ENCODE peak calls at places on chromosomes 2 and 18, in five cellular contexts. One of them, this sample, is unnamed.

GRCh38 chr2:81260320-81260719 is 955.8 kb upstream of the LRRTM1 start:
- DNase-seq in MCF 10A: peak; percentile 17
- DNase-seq in fibroblast of the conjunctiva: no peak
- DNase-seq in endothelial cell: no peak
- DNase-seq in stimulated activated CD4-positive, alpha-beta T cell treated with anti-CD3 and anti-CD28 coated beads, Interleukin-2, amount 100 ng/mL, for 48 hours: no peak
- DNase-seq in this sample: no peak

GRCh38 chr2:177165103-177165583 is 47.5 kb upstream of the HNRNPA3 start:
- DNase-seq in MCF 10A: peak; percentile 56
- DNase-seq in endothelial cell: no peak
- DNase-seq in stimulated activated CD4-positive, alpha-beta T cell treated with anti-CD3 and anti-CD28 coated beads, Interleukin-2, amount 100 ng/mL, for 48 hours: no peak
- DNase-seq in fibroblast of the conjunctiva: no peak
- DNase-seq in this sample: peak; percentile 73

GRCh38 chr2:224412064-224412921 is 10.4 kb upstream of the FAM124B start:
- DNase-seq in endothelial cell: no peak
- DNase-seq in MCF 10A: no peak
- DNase-seq in fibroblast of the conjunctiva: peak; percentile 27
- DNase-seq in stimulated activated CD4-positive, alpha-beta T cell treated with anti-CD3 and anti-CD28 coated beads, Interleukin-2, amount 100 ng/mL, for 48 hours: no peak
- DNase-seq in this sample: no peak

GRCh38 chr2:167990062-167990461 is 257.3 kb downstream of the STK39 start:
- DNase-seq in stimulated activated CD4-positive, alpha-beta T cell treated with anti-CD3 and anti-CD28 coated beads, Interleukin-2, amount 100 ng/mL, for 48 hours: no peak
- DNase-seq in MCF 10A: no peak
- DNase-seq in endothelial cell: no peak
- DNase-seq in fibroblast of the conjunctiva: no peak
- DNase-seq in this sample: no peak

GRCh38 chr2:220707261-220707660 is 864.8 kb downstream of the EPHA4 start:
- DNase-seq in fibroblast of the conjunctiva: no peak
- DNase-seq in endothelial cell: no peak
- DNase-seq in stimulated activated CD4-positive, alpha-beta T cell treated with anti-CD3 and anti-CD28 coated beads, Interleukin-2, amount 100 ng/mL, for 48 hours: no peak
- DNase-seq in MCF 10A: no peak
- DNase-seq in this sample: no peak

GRCh38 chr2:219537657-219538487 is 5.7 kb downstream of the CHPF start:
- DNase-seq in endothelial cell: no peak
- DNase-seq in MCF 10A: no peak
- DNase-seq in fibroblast of the conjunctiva: no peak
- DNase-seq in stimulated activated CD4-positive, alpha-beta T cell treated with anti-CD3 and anti-CD28 coated beads, Interleukin-2, amount 100 ng/mL, for 48 hours: no peak
- DNase-seq in this sample: peak; percentile 52

GRCh38 chr2:98508690-98509054 is 64.0 kb downstream of the INPP4A start:
- DNase-seq in endothelial cell: no peak
- DNase-seq in MCF 10A: peak; percentile 94
- DNase-seq in stimulated activated CD4-positive, alpha-beta T cell treated with anti-CD3 and anti-CD28 coated beads, Interleukin-2, amount 100 ng/mL, for 48 hours: peak; percentile 63
- DNase-seq in fibroblast of the conjunctiva: no peak
- DNase-seq in this sample: no peak

GRCh38 chr2:162925595-162925994 is 87.0 kb upstream of the KCNH7 start:
- DNase-seq in endothelial cell: no peak
- DNase-seq in MCF 10A: no peak
- DNase-seq in stimulated activated CD4-positive, alpha-beta T cell treated with anti-CD3 and anti-CD28 coated beads, Interleukin-2, amount 100 ng/mL, for 48 hours: no peak
- DNase-seq in fibroblast of the conjunctiva: no peak
- DNase-seq in this sample: no peak

GRCh38 chr2:240388471-240389301 is 46.8 kb upstream of the GPC1 start:
- DNase-seq in stimulated activated CD4-positive, alpha-beta T cell treated with anti-CD3 and anti-CD28 coated beads, Interleukin-2, amount 100 ng/mL, for 48 hours: no peak
- DNase-seq in endothelial cell: no peak
- DNase-seq in MCF 10A: no peak
- DNase-seq in fibroblast of the conjunctiva: no peak
- DNase-seq in this sample: no peak

GRCh38 chr2:239193426-239193825 is 207.4 kb downstream of the HDAC4 start:
- DNase-seq in fibroblast of the conjunctiva: no peak
- DNase-seq in stimulated activated CD4-positive, alpha-beta T cell treated with anti-CD3 and anti-CD28 coated beads, Interleukin-2, amount 100 ng/mL, for 48 hours: no peak
- DNase-seq in MCF 10A: no peak
- DNase-seq in endothelial cell: no peak
- DNase-seq in this sample: no peak

GRCh38 chr18:58205087-58205779 is 161.2 kb downstream of the NEDD4L start:
- DNase-seq in endothelial cell: no peak
- DNase-seq in stimulated activated CD4-positive, alpha-beta T cell treated with anti-CD3 and anti-CD28 coated beads, Interleukin-2, amount 100 ng/mL, for 48 hours: no peak
- DNase-seq in fibroblast of the conjunctiva: no peak
- DNase-seq in MCF 10A: no peak
- DNase-seq in this sample: no peak

GRCh38 chr2:39583781-39584180 is 81.9 kb upstream of the TMEM178A start:
- DNase-seq in endothelial cell: no peak
- DNase-seq in fibroblast of the conjunctiva: no peak
- DNase-seq in stimulated activated CD4-positive, alpha-beta T cell treated with anti-CD3 and anti-CD28 coated beads, Interleukin-2, amount 100 ng/mL, for 48 hours: no peak
- DNase-seq in MCF 10A: no peak
- DNase-seq in this sample: no peak

GRCh38 chr2:39730685-39731302 is 48.3 kb downstream of the THUMPD2 start:
- DNase-seq in endothelial cell: peak; percentile 10
- DNase-seq in fibroblast of the conjunctiva: no peak
- DNase-seq in stimulated activated CD4-positive, alpha-beta T cell treated with anti-CD3 and anti-CD28 coated beads, Interleukin-2, amount 100 ng/mL, for 48 hours: no peak
- DNase-seq in MCF 10A: peak; percentile 53
- DNase-seq in this sample: peak; percentile 78

GRCh38 chr18:51196116-51196810 is 1.2 kb downstream of the MEX3C start:
- DNase-seq in fibroblast of the conjunctiva: no peak
- DNase-seq in MCF 10A: peak; percentile 15
- DNase-seq in stimulated activated CD4-positive, alpha-beta T cell treated with anti-CD3 and anti-CD28 coated beads, Interleukin-2, amount 100 ng/mL, for 48 hours: peak; percentile 32
- DNase-seq in endothelial cell: no peak
- DNase-seq in this sample: peak; percentile 67

GRCh38 chr2:9310390-9310789 is 103.8 kb downstream of the ASAP2 start:
- DNase-seq in fibroblast of the conjunctiva: peak; percentile 80
- DNase-seq in endothelial cell: no peak
- DNase-seq in stimulated activated CD4-positive, alpha-beta T cell treated with anti-CD3 and anti-CD28 coated beads, Interleukin-2, amount 100 ng/mL, for 48 hours: no peak
- DNase-seq in MCF 10A: peak; percentile 88
- DNase-seq in this sample: no peak

GRCh38 chr2:11220445-11220844 is 65.2 kb downstream of the SLC66A3 start:
- DNase-seq in fibroblast of the conjunctiva: no peak
- DNase-seq in stimulated activated CD4-positive, alpha-beta T cell treated with anti-CD3 and anti-CD28 coated beads, Interleukin-2, amount 100 ng/mL, for 48 hours: no peak
- DNase-seq in endothelial cell: no peak
- DNase-seq in MCF 10A: no peak
- DNase-seq in this sample: no peak

GRCh38 chr2:9944330-9944758 is 7.1 kb upstream of the GRHL1 start:
- DNase-seq in endothelial cell: no peak
- DNase-seq in stimulated activated CD4-positive, alpha-beta T cell treated with anti-CD3 and anti-CD28 coated beads, Interleukin-2, amount 100 ng/mL, for 48 hours: no peak
- DNase-seq in MCF 10A: peak; percentile 56
- DNase-seq in fibroblast of the conjunctiva: no peak
- DNase-seq in this sample: no peak

GRCh38 chr2:160006466-160006865 is 55.9 kb downstream of the PLA2R1 start:
- DNase-seq in fibroblast of the conjunctiva: no peak
- DNase-seq in stimulated activated CD4-positive, alpha-beta T cell treated with anti-CD3 and anti-CD28 coated beads, Interleukin-2, amount 100 ng/mL, for 48 hours: no peak
- DNase-seq in MCF 10A: no peak
- DNase-seq in endothelial cell: no peak
- DNase-seq in this sample: no peak

GRCh38 chr2:8572712-8573233 is 109.1 kb upstream of the ID2 start:
- DNase-seq in fibroblast of the conjunctiva: no peak
- DNase-seq in stimulated activated CD4-positive, alpha-beta T cell treated with anti-CD3 and anti-CD28 coated beads, Interleukin-2, amount 100 ng/mL, for 48 hours: no peak
- DNase-seq in MCF 10A: no peak
- DNase-seq in endothelial cell: no peak
- DNase-seq in this sample: no peak

GRCh38 chr2:95353055-95353575 is 49.4 kb upstream of the FAHD2A start:
- DNase-seq in stimulated activated CD4-positive, alpha-beta T cell treated with anti-CD3 and anti-CD28 coated beads, Interleukin-2, amount 100 ng/mL, for 48 hours: no peak
- DNase-seq in fibroblast of the conjunctiva: no peak
- DNase-seq in MCF 10A: no peak
- DNase-seq in endothelial cell: no peak
- DNase-seq in this sample: no peak

GRCh38 chr2:44970846-44971450 is 29.4 kb downstream of the SIX3 start:
- DNase-seq in endothelial cell: no peak
- DNase-seq in fibroblast of the conjunctiva: no peak
- DNase-seq in stimulated activated CD4-positive, alpha-beta T cell treated with anti-CD3 and anti-CD28 coated beads, Interleukin-2, amount 100 ng/mL, for 48 hours: no peak
- DNase-seq in MCF 10A: no peak
- DNase-seq in this sample: no peak

This sample was measured in Karpas-422.